ENCODE peak calls at places on chromosomes 12 and 14, in four cellular contexts. H is endodermal cell, N is GM03348, Q is MCF 10A. C is an unnamed sample.

GRCh38 chr14:20794644-20795369 is 7.8 kb downstream of the RNASE1 start:
- DNase-seq in H (no peak), Q (no peak), N (no peak), C (peak)

GRCh38 chr14:65849096-65849495 is 436.6 kb downstream of the FUT8 start:
- DNase-seq in Q (no peak), H (no peak), N (no peak), C (no peak)

GRCh38 chr12:38880288-38880687 is 25.1 kb downstream of the CPNE8 start:
- DNase-seq in H (no peak), Q (no peak), N (no peak), C (no peak)

GRCh38 chr12:91542048-91542447 is 359.4 kb upstream of the DCN start:
- DNase-seq in Q (no peak), N (no peak), H (no peak), C (no peak)

GRCh38 chr12:106123551-106123991 is 15.2 kb downstream of the NUAK1 start:
- DNase-seq in Q (no peak), H (peak), N (peak), C (no peak)

GRCh38 chr12:77118696-77119095 is 53.3 kb upstream of the E2F7 start:
- DNase-seq in H (no peak), N (no peak), Q (peak), C (no peak)

GRCh38 chr12:84632556-84632955 is 280.0 kb downstream of the SLC6A15 start:
- DNase-seq in Q (no peak), N (no peak), H (no peak), C (no peak)

GRCh38 chr12:3016191-3016590 is 57.0 kb downstream of the TEAD4 start:
- DNase-seq in H (no peak), N (no peak), Q (no peak), C (no peak)

GRCh38 chr12:1836854-1837411 is 16.6 kb downstream of the LRTM2 start:
- DNase-seq in H (no peak), N (no peak), Q (no peak), C (no peak)

GRCh38 chr14:101889898-101890297 is 74.5 kb upstream of the DYNC1H1 start:
- DNase-seq in N (no peak), Q (peak), H (peak), C (peak)

GRCh38 chr12:105278043-105278697 is 42.2 kb upstream of the APPL2 start:
- DNase-seq in N (peak), H (no peak), Q (no peak), C (no peak)

GRCh38 chr12:79690156-79690605 is 583 bp downstream of the PAWR start:
- DNase-seq in N (no peak), H (no peak), Q (no peak), C (no peak)

GRCh38 chr12:16385779-16386646 is 38.6 kb downstream of the MGST1 start:
- DNase-seq in N (peak), H (peak), Q (peak), C (peak)

GRCh38 chr12:63362801-63363200 is 211.8 kb upstream of the AVPR1A start:
- DNase-seq in N (no peak), H (no peak), Q (peak), C (no peak)

GRCh38 chr14:101882141-101882935 is 82.0 kb upstream of the DYNC1H1 start:
- DNase-seq in H (no peak), Q (no peak), N (no peak), C (no peak)

GRCh38 chr12:104656921-104657320 is 200.2 kb downstream of the CHST11 start:
- DNase-seq in H (no peak), N (peak), Q (peak), C (no peak)